ENCODE peak calls at places on chromosomes 3 and 15, in six cellular contexts. D is mucosa of gallbladder, X is GM06990, G is NCI-H1092 treated with DMSO at 0.1 percent for 48 hours, V is RCC 7860, K is left ventricle myocardium inferior. T is an unnamed sample.

GRCh38 chr3:189144645-189145044 is 27.1 kb upstream of the TPRG1 start:
- DNase-seq in D (peak; percentile 28), X (no peak), G (peak; percentile 73), V (no peak), K (no peak), T (peak; percentile 69)

GRCh38 chr3:71816141-71816540 is 31.2 kb upstream of the PROK2 start:
- DNase-seq in D (no peak), X (no peak), G (no peak), V (no peak), K (no peak), T (no peak)

GRCh38 chr3:171614318-171614967 is 154.2 kb upstream of the TNIK start:
- DNase-seq in D (no peak), X (peak; percentile 6), G (no peak), V (no peak), K (no peak), T (peak; percentile 19)

GRCh38 chr3:9211155-9211950 is 38.1 kb downstream of the SRGAP3 start:
- DNase-seq in D (no peak), X (no peak), G (no peak), V (no peak), K (no peak), T (no peak)

GRCh38 chr3:177881330-177881729 is 654.9 kb upstream of the KCNMB2 start:
- DNase-seq in D (no peak), X (no peak), G (no peak), V (no peak), K (no peak), T (no peak)

GRCh38 chr3:113753376-113753985 is 6.6 kb downstream of the ATP6V1A start:
- DNase-seq in D (no peak), X (no peak), G (no peak), V (no peak), K (no peak), T (no peak)

GRCh38 chr3:8301977-8302589 is 199.5 kb upstream of the LMCD1 start:
- DNase-seq in D (peak; percentile 16), X (no peak), G (peak; percentile 17), V (peak; percentile 15), K (no peak), T (peak; percentile 17)

GRCh38 chr3:19947549-19948071 is 713 bp downstream of the RAB5A start:
- DNase-seq in D (peak; percentile 29), X (peak; percentile 78), G (peak; percentile 18), V (no peak), K (peak; percentile 36), T (peak; percentile 67)

GRCh38 chr15:39350785-39351184 is 230.1 kb upstream of the THBS1 start:
- DNase-seq in D (no peak), X (no peak), G (no peak), V (no peak), K (no peak), T (no peak)

GRCh38 chr15:58438956-58439355 is 7.2 kb downstream of the LIPC start:
- DNase-seq in D (peak; percentile 38), X (no peak), G (peak; percentile 58), V (peak; percentile 56), K (peak; percentile 49), T (peak; percentile 64)

GRCh38 chr15:65641723-65642475 is 20.2 kb downstream of the SLC24A1 start:
- DNase-seq in D (no peak), X (no peak), G (no peak), V (no peak), K (no peak), T (no peak)

GRCh38 chr15:71290002-71290401 is 174.7 kb downstream of the THSD4 start:
- DNase-seq in D (no peak), X (no peak), G (no peak), V (no peak), K (no peak), T (no peak)

GRCh38 chr3:149971403-149972075 is 844 bp upstream of the PFN2 start:
- DNase-seq in D (peak; percentile 30), X (no peak), G (peak; percentile 92), V (peak; percentile 66), K (peak; percentile 57), T (peak; percentile 47)

GRCh38 chr15:80485370-80486164 is 81.4 kb downstream of the ARNT2 start:
- DNase-seq in D (no peak), X (no peak), G (no peak), V (no peak), K (no peak), T (no peak)

GRCh38 chr15:92629975-92630626 is 25.5 kb downstream of the FAM174B start:
- DNase-seq in D (no peak), X (no peak), G (no peak), V (no peak), K (no peak), T (no peak)

GRCh38 chr15:64536244-64536836 is 76.0 kb downstream of the ZNF609 start:
- DNase-seq in D (no peak), X (no peak), G (no peak), V (peak; percentile 76), K (no peak), T (peak; percentile 20)

GRCh38 chr3:106341090-106341489 is 472.3 kb upstream of the CBLB start:
- DNase-seq in D (no peak), X (no peak), G (peak; percentile 27), V (no peak), K (no peak), T (no peak)

GRCh38 chr3:15063656-15064286 is 1.3 kb downstream of the MRPS25 start:
- DNase-seq in D (no peak), X (no peak), G (no peak), V (no peak), K (no peak), T (peak; percentile 47)

GRCh38 chr15:44584162-44584749 is 47.3 kb downstream of the EIF3J start:
- DNase-seq in D (peak; percentile 39), X (no peak), G (no peak), V (peak; percentile 24), K (no peak), T (peak; percentile 55)

GRCh38 chr3:87503901-87504498 is 227.6 kb upstream of the POU1F1 start:
- DNase-seq in D (peak; percentile 25), X (no peak), G (peak; percentile 38), V (peak; percentile 46), K (no peak), T (peak; percentile 57)

GRCh38 chr15:52095597-52096262 is 16.8 kb downstream of the BCL2L10 start:
- DNase-seq in D (no peak), X (no peak), G (no peak), V (peak; percentile 41), K (no peak), T (peak; percentile 51)

GRCh38 chr3:141399979-141400971 is 32.0 kb downstream of the ZBTB38 start:
- DNase-seq in D (no peak), X (no peak), G (peak; percentile 89), V (no peak), K (no peak), T (peak; percentile 79)

GRCh38 chr3:159760056-159760455 is 228.6 kb upstream of the IL12A start:
- DNase-seq in D (no peak), X (no peak), G (no peak), V (no peak), K (no peak), T (no peak)

GRCh38 chr3:148648685-148649352 is 48.9 kb upstream of the AGTR1 start:
- DNase-seq in D (no peak), X (no peak), G (no peak), V (no peak), K (no peak), T (no peak)

GRCh38 chr3:126522363-126522788 is 1.6 kb upstream of the CHST13 start:
- DNase-seq in D (peak; percentile 57), X (peak; percentile 28), G (peak; percentile 35), V (peak; percentile 22), K (peak; percentile 40), T (peak; percentile 53)

GRCh38 chr3:108251844-108252243 is 29.6 kb upstream of the IFT57 start:
- DNase-seq in D (no peak), X (no peak), G (no peak), V (no peak), K (no peak), T (no peak)

GRCh38 chr3:161475905-161476304 is 20.7 kb upstream of the OTOL1 start:
- DNase-seq in D (peak; percentile 15), X (no peak), G (no peak), V (no peak), K (no peak), T (peak; percentile 34)

GRCh38 chr15:51094606-51095569 is at the start of gene TNFAIP8L3:
- DNase-seq in D (no peak), X (no peak), G (no peak), V (no peak), K (peak; percentile 29), T (no peak)

GRCh38 chr15:74382004-74382816 is 14.8 kb upstream of the CYP11A1 start:
- DNase-seq in D (peak; percentile 87), X (peak; percentile 81), G (peak; percentile 12), V (peak; percentile 71), K (peak; percentile 86), T (peak; percentile 79)

GRCh38 chr3:10223676-10224639 is 24.3 kb upstream of the TATDN2 start:
- DNase-seq in D (no peak), X (peak; percentile 77), G (no peak), V (peak; percentile 72), K (no peak), T (peak; percentile 75)

GRCh38 chr15:59401810-59402569 is 29.3 kb upstream of the MYO1E start:
- DNase-seq in D (no peak), X (no peak), G (peak; percentile 59), V (no peak), K (no peak), T (no peak)

GRCh38 chr3:43346990-43347749 is 60.8 kb downstream of the SNRK start:
- DNase-seq in D (no peak), X (no peak), G (no peak), V (no peak), K (no peak), T (peak; percentile 65)

GRCh38 chr3:120487079-120487693 is 36.4 kb upstream of the FSTL1 start:
- DNase-seq in D (no peak), X (no peak), G (no peak), V (no peak), K (peak; percentile 23), T (no peak)

GRCh38 chr15:26235148-26235769 is 372.1 kb upstream of the ATP10A start:
- DNase-seq in D (no peak), X (no peak), G (peak; percentile 29), V (no peak), K (no peak), T (no peak)

GRCh38 chr3:110542552-110543164 is 529.0 kb upstream of the NECTIN3 start:
- DNase-seq in D (no peak), X (no peak), G (no peak), V (no peak), K (no peak), T (no peak)

GRCh38 chr3:130457681-130458080 is 59.3 kb upstream of the COL6A6 start:
- DNase-seq in D (no peak), X (no peak), G (no peak), V (no peak), K (no peak), T (no peak)

GRCh38 chr3:66302288-66302687 is 81.5 kb downstream of the SLC25A26 start:
- DNase-seq in D (no peak), X (no peak), G (no peak), V (no peak), K (no peak), T (peak; percentile 41)

T was measured in small intestine.